ENCODE peak calls at places on chromosomes 2 and 18, in eight cellular contexts. Z, K, R, V, L, M, S and B are unnamed samples.

GRCh38 chr2:127640082-127641072 is 5.6 kb upstream of the GPR17 start:
- DNase-seq in Z (peak; percentile 92), K (no peak), R (peak; percentile 41), V (no peak), L (no peak), M (peak; percentile 87), S (no peak), B (no peak)

GRCh38 chr2:43239981-43240761 is 13.8 kb upstream of the ZFP36L2 start:
- DNase-seq in Z (no peak), K (no peak), R (peak; percentile 57), V (no peak), L (no peak), M (peak; percentile 55), S (no peak), B (no peak)

GRCh38 chr18:4282954-4283353 is 172.2 kb downstream of the DLGAP1 start:
- DNase-seq in Z (no peak), K (no peak), R (no peak), V (no peak), L (no peak), M (no peak), S (no peak), B (no peak)

GRCh38 chr2:163610817-163611556 is 124.8 kb downstream of the FIGN start:
- DNase-seq in Z (peak; percentile 83), K (no peak), R (peak; percentile 69), V (no peak), L (no peak), M (peak; percentile 75), S (no peak), B (no peak)

GRCh38 chr18:41004320-41004719 is 950.7 kb upstream of the PIK3C3 start:
- DNase-seq in Z (no peak), K (peak; percentile 3), R (no peak), V (no peak), L (no peak), M (peak; percentile 47), S (no peak), B (no peak)

GRCh38 chr18:80203243-80203642 is 44.1 kb downstream of the PARD6G start:
- DNase-seq in Z (no peak), K (no peak), R (no peak), V (no peak), L (no peak), M (no peak), S (no peak), B (no peak)

GRCh38 chr18:57210101-57210661 is 63.3 kb downstream of the BOD1L2 start:
- DNase-seq in Z (no peak), K (peak; percentile 61), R (peak; percentile 96), V (peak; percentile 43), L (peak; percentile 64), M (peak; percentile 93), S (peak; percentile 81), B (peak; percentile 81)

GRCh38 chr2:43133708-43134570 is 92.5 kb downstream of the ZFP36L2 start:
- DNase-seq in Z (no peak), K (no peak), R (no peak), V (no peak), L (peak; percentile 54), M (peak; percentile 49), S (no peak), B (peak; percentile 83)

GRCh38 chr18:8797206-8797605 is 91.8 kb downstream of the MTCL1 start:
- DNase-seq in Z (no peak), K (no peak), R (no peak), V (peak; percentile 49), L (peak; percentile 46), M (peak; percentile 19), S (no peak), B (no peak)

GRCh38 chr18:34943587-34943986 is 97.6 kb upstream of the MAPRE2 start:
- DNase-seq in Z (no peak), K (no peak), R (no peak), V (no peak), L (no peak), M (no peak), S (no peak), B (no peak)

GRCh38 chr2:21895200-21895599 is 771.4 kb downstream of the TDRD15 start:
- DNase-seq in Z (no peak), K (no peak), R (no peak), V (no peak), L (no peak), M (no peak), S (no peak), B (no peak)

GRCh38 chr18:73790582-73790981 is 357.1 kb downstream of the FBXO15 start:
- DNase-seq in Z (no peak), K (no peak), R (no peak), V (no peak), L (no peak), M (no peak), S (peak; percentile 94), B (no peak)

GRCh38 chr2:176088048-176088936 is 4.2 kb upstream of the HOXD13 start:
- DNase-seq in Z (peak; percentile 62), K (no peak), R (peak; percentile 89), V (peak; percentile 42), L (peak; percentile 66), M (peak; percentile 92), S (peak; percentile 37), B (peak; percentile 79)

GRCh38 chr2:151791545-151791944 is 36.7 kb downstream of the ARL5A start:
- DNase-seq in Z (no peak), K (no peak), R (no peak), V (no peak), L (no peak), M (no peak), S (no peak), B (no peak)

GRCh38 chr2:230666885-230667712 is 45.5 kb upstream of the CAB39 start:
- DNase-seq in Z (no peak), K (peak; percentile 25), R (peak; percentile 80), V (peak; percentile 92), L (no peak), M (peak; percentile 82), S (peak; percentile 63), B (peak; percentile 23)

GRCh38 chr18:12862467-12862866 is 21.6 kb downstream of the PTPN2 start:
- DNase-seq in Z (no peak), K (peak; percentile 49), R (peak; percentile 98), V (no peak), L (no peak), M (peak; percentile 96), S (peak; percentile 85), B (no peak)

GRCh38 chr2:9215680-9216079 is 9.1 kb downstream of the ASAP2 start:
- DNase-seq in Z (no peak), K (no peak), R (no peak), V (no peak), L (no peak), M (no peak), S (no peak), B (no peak)

DNA sequence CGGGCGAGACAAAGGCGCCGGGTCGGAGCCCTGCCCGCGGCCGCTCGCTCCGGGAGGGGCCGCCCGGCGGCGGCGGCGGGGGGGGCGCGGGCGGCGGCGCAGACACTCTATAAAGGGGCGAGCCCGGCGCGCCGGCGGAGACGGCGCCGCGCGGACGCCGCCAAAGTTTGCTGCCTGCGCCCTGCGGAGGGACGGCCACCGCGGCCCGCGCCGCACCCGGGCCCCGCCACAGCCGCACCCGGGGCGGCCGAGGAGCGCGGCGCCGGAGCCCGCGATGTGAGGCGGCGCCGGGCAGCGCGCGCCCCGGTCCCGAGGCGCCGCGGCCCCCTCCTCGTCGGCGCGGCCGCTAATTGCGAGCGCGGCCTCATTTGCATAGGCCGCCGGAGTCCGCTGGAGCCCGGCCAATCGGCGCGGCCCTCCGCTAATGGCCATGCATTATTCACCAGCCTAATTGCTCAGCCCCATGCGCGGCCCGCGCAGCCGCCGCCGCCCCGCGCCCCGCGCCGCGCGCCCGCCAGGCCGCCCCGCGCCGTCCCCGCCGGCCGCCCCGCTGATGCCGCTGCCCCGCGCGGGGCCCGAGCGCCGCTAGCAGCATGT is at the start of gene SALL3:
- DNase-seq in Z (no peak), K (no peak), R (peak; percentile 87), V (no peak), L (no peak), M (peak; percentile 91), S (no peak), B (no peak)
- H3K9ac ChIP-seq in Z (no peak within 1 kb of the TSS), K (peak within 1 kb of the TSS; percentile 97), R (peak within 1 kb of the TSS; percentile 75), V (no peak within 1 kb of the TSS), L (no peak within 1 kb of the TSS), M (peak within 1 kb of the TSS; percentile 71), S (no peak within 1 kb of the TSS), B (no peak within 1 kb of the TSS)

DNA sequence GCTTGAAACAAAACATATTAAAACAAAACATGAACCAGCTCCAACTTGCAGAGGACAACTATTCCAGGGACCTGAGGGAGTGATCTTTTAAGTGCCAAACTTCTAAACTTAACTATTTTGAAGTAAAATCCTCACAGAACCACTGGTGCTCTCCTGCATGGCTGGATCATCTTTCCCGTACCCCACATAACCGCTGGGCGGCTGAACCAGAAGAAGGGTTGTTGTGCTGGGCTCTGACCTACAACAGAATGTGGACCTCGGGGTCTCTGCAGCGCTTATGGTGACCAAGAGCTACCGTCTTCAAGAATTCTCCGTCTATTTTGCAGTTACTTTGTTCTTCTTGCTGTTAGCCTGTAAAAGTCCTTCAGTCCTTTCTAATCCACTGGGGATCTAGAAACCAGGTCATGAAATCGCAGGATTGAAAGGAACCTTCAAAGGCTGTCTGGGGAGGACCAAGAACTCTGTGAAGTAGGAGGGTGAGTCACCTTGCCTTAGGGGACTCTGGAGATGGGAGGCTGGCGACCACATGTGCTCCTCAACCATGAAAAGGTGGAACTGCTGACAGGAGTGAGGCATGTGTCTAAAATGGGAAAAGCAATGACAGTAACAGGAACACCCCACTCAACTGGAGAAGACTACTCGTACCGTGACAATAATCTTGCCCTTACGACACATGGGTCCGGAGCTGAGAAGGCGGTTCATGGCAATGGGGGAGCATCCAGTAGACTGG is 46.6 kb downstream of the HDLBP start:
- DNase-seq in Z (no peak), K (no peak), R (peak; percentile 69), V (no peak), L (no peak), M (no peak), S (peak; percentile 74), B (no peak)
- H3K4me3 ChIP-seq in Z (no peak overlapping the region), K (no peak overlapping the region), R (no peak overlapping the region), V (no peak overlapping the region), L (no peak overlapping the region), M (no peak overlapping the region), S (no peak overlapping the region), B (no peak overlapping the region)

DNA sequence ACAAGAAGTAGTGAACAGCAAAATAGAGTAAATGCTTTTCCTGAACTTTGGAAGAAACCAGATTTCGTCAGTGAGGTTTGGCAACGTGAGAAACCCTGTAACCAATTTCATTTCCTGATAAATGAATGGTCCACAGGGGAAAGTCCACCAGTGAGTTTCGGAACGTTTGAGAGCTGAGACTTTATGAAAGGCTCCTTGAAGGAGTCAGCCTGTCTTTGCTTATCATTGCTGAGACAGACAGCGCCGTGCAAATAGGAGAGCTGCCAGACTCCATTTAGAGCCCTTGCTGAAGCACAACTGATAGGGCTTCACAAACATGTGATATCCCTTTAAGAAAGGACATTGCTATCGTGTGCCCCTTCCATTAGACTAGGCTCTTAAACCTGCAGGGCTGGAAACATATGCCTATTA is 121.8 kb upstream of the SMAD7 start:
- DNase-seq in Z (no peak), K (no peak), R (no peak), V (peak; percentile 57), L (peak; percentile 30), M (no peak), S (no peak), B (no peak)
- H3K9ac ChIP-seq in Z (no peak overlapping the region), K (no peak overlapping the region), R (no peak overlapping the region), V (no peak overlapping the region), L (no peak overlapping the region), M (no peak overlapping the region), S (no peak overlapping the region), B (no peak overlapping the region)

DNA sequence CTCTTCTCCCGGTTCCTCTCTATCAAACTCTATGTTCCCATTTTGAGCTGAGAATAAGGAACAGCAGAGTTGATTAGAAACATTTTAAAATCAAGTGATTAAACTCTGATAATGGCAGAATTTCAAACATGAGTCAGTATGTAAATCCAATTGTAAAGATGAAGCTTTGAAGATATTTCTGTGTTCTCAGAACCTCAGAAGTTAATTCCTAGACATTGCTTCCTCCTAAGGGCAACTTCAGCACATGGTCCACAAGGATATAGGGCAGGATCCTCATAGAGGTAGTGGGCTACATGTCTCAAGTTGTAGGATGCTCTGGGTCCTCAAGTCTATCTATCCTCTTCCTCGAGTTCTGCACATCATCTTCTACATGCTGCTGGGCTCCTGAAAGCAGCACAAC is 46.3 kb downstream of the QPCT start:
- DNase-seq in Z (no peak), K (no peak), R (no peak), V (no peak), L (no peak), M (no peak), S (no peak), B (no peak)
- H3K4me3 ChIP-seq in Z (no peak overlapping the region), K (no peak overlapping the region), R (no peak overlapping the region), V (no peak overlapping the region), L (no peak overlapping the region), M (no peak overlapping the region), S (no peak overlapping the region), B (no peak overlapping the region)